ENCODE peak calls at places on chromosomes 7 and 10, in eight cellular contexts. One of them, this sample, is unnamed.

GRCh38 chr7:32347244-32347828 is 142.8 kb downstream of the LSM5 start:
- DNase-seq in skeletal muscle cell: no peak
- DNase-seq in cerebellum: no peak
- DNase-seq in aorta: no peak
- DNase-seq in mucosa of descending colon: no peak
- DNase-seq in retinal pigment epithelial cell: no peak
- DNase-seq in psoas muscle: no peak
- DNase-seq in heart right ventricle: no peak
- DNase-seq in this sample: peak

GRCh38 chr7:106071999-106072714 is 40.0 kb downstream of the SYPL1 start:
- DNase-seq in skeletal muscle cell: no peak
- DNase-seq in cerebellum: peak
- DNase-seq in aorta: no peak
- DNase-seq in mucosa of descending colon: no peak
- DNase-seq in retinal pigment epithelial cell: no peak
- DNase-seq in psoas muscle: no peak
- DNase-seq in heart right ventricle: no peak
- DNase-seq in this sample: no peak

GRCh38 chr10:73937333-73938020 is 26.5 kb downstream of the PLAU start:
- DNase-seq in skeletal muscle cell: peak
- DNase-seq in cerebellum: no peak
- DNase-seq in aorta: no peak
- DNase-seq in mucosa of descending colon: no peak
- DNase-seq in retinal pigment epithelial cell: no peak
- DNase-seq in psoas muscle: peak
- DNase-seq in heart right ventricle: peak
- DNase-seq in this sample: peak

GRCh38 chr7:40597517-40597916 is 462.7 kb downstream of the SUGCT start:
- DNase-seq in skeletal muscle cell: no peak
- DNase-seq in cerebellum: no peak
- DNase-seq in aorta: no peak
- DNase-seq in mucosa of descending colon: no peak
- DNase-seq in retinal pigment epithelial cell: no peak
- DNase-seq in psoas muscle: no peak
- DNase-seq in heart right ventricle: no peak
- DNase-seq in this sample: no peak

GRCh38 chr7:100559127-100559526 is 14.6 kb downstream of the SAP25 start:
- DNase-seq in skeletal muscle cell: no peak
- DNase-seq in cerebellum: no peak
- DNase-seq in aorta: no peak
- DNase-seq in mucosa of descending colon: no peak
- DNase-seq in retinal pigment epithelial cell: no peak
- DNase-seq in psoas muscle: no peak
- DNase-seq in heart right ventricle: no peak
- DNase-seq in this sample: no peak

GRCh38 chr10:46515402-46516192 is 40.9 kb downstream of the GPRIN2 start:
- DNase-seq in skeletal muscle cell: no peak
- DNase-seq in cerebellum: peak
- DNase-seq in aorta: no peak
- DNase-seq in mucosa of descending colon: no peak
- DNase-seq in retinal pigment epithelial cell: no peak
- DNase-seq in psoas muscle: peak
- DNase-seq in heart right ventricle: no peak
- DNase-seq in this sample: peak

GRCh38 chr10:12892924-12893323 is 108.6 kb downstream of the CCDC3 start:
- DNase-seq in skeletal muscle cell: no peak
- DNase-seq in cerebellum: no peak
- DNase-seq in aorta: no peak
- DNase-seq in mucosa of descending colon: no peak
- DNase-seq in retinal pigment epithelial cell: no peak
- DNase-seq in psoas muscle: no peak
- DNase-seq in heart right ventricle: no peak
- DNase-seq in this sample: no peak

GRCh38 chr10:107834706-107835105 is 670.2 kb upstream of the SORCS1 start:
- DNase-seq in skeletal muscle cell: no peak
- DNase-seq in cerebellum: no peak
- DNase-seq in aorta: no peak
- DNase-seq in mucosa of descending colon: no peak
- DNase-seq in retinal pigment epithelial cell: peak
- DNase-seq in psoas muscle: no peak
- DNase-seq in heart right ventricle: no peak
- DNase-seq in this sample: no peak

GRCh38 chr7:108351715-108352114 is 104.5 kb downstream of the NRCAM start:
- DNase-seq in skeletal muscle cell: no peak
- DNase-seq in cerebellum: no peak
- DNase-seq in aorta: no peak
- DNase-seq in mucosa of descending colon: no peak
- DNase-seq in retinal pigment epithelial cell: no peak
- DNase-seq in psoas muscle: no peak
- DNase-seq in heart right ventricle: no peak
- DNase-seq in this sample: no peak

GRCh38 chr10:4061441-4061951 is 276.5 kb upstream of the KLF6 start:
- DNase-seq in skeletal muscle cell: no peak
- DNase-seq in cerebellum: no peak
- DNase-seq in aorta: peak
- DNase-seq in mucosa of descending colon: peak
- DNase-seq in retinal pigment epithelial cell: no peak
- DNase-seq in psoas muscle: peak
- DNase-seq in heart right ventricle: peak
- DNase-seq in this sample: no peak

GRCh38 chr7:37081436-37081835 is 357.1 kb upstream of the AOAH start:
- DNase-seq in skeletal muscle cell: no peak
- DNase-seq in cerebellum: no peak
- DNase-seq in aorta: peak
- DNase-seq in mucosa of descending colon: no peak
- DNase-seq in retinal pigment epithelial cell: no peak
- DNase-seq in psoas muscle: no peak
- DNase-seq in heart right ventricle: peak
- DNase-seq in this sample: no peak